ENCODE peak calls at places on chromosomes 16 and 17, in ten cellular contexts. F is osteocyte; Q is B cell; D is LHCN-M2; E is psoas muscle; O is tibial nerve; R is activated T-cell treated with anti-CD3 and anti-CD28 coated beads, Interleukin-2, amount 50 U/mL, for 72 hours; X is NCI-H1417; Y is fibroblast of the aortic adventitia; W is substantia nigra. T is an unnamed sample.

GRCh38 chr17:28551421-28552186 is 820 bp downstream of the UNC119 start:
- DNase-seq in D (peak), Q (peak), F (no peak), E (no peak), R (no peak), O (no peak), X (no peak), W (no peak), Y (peak), T (no peak)

GRCh38 chr17:47823519-47823918 is 1.9 kb upstream of the OSBPL7 start:
- DNase-seq in F (no peak), W (no peak), R (no peak), D (no peak), X (no peak), Q (no peak), O (no peak), E (no peak), Y (no peak), T (no peak)

GRCh38 chr17:56393156-56393555 is 200.3 kb upstream of the NOG start:
- DNase-seq in Y (no peak), O (no peak), Q (no peak), R (no peak), W (no peak), X (no peak), D (no peak), E (no peak), F (no peak), T (no peak)

GRCh38 chr16:14015461-14015860 is 55.7 kb upstream of the MRTFB start:
- DNase-seq in Y (no peak), W (no peak), F (no peak), O (no peak), X (no peak), D (no peak), Q (no peak), E (no peak), R (no peak), T (no peak)

GRCh38 chr16:9050102-9050830 is 41.2 kb upstream of the HAPSTR1 start:
- DNase-seq in O (no peak), E (no peak), X (no peak), Q (peak), R (peak), D (no peak), Y (no peak), F (no peak), W (no peak), T (no peak)

GRCh38 chr16:47461598-47462266 is 601 bp downstream of the PHKB start:
- DNase-seq in Y (peak), F (no peak), E (no peak), W (no peak), Q (peak), R (peak), D (peak), O (peak), X (no peak), T (no peak)

GRCh38 chr16:58755989-58756649 is 22.0 kb upstream of the GOT2 start:
- DNase-seq in O (peak), F (no peak), X (peak), R (peak), W (peak), D (peak), Q (peak), Y (peak), E (peak), T (peak)

GRCh38 chr17:14297161-14297851 is 3.6 kb upstream of the HS3ST3B1 start:
- DNase-seq in E (peak), R (peak), Q (peak), Y (peak), X (peak), D (peak), F (peak), O (no peak), W (no peak), T (no peak)

GRCh38 chr16:20905576-20905975 is 5.0 kb downstream of the LYRM1 start:
- DNase-seq in E (no peak), Q (no peak), O (no peak), Y (peak), F (no peak), R (no peak), D (no peak), X (no peak), W (no peak), T (no peak)

GRCh38 chr16:12321363-12321762 is 344.8 kb downstream of the SNX29 start:
- DNase-seq in F (no peak), D (no peak), X (peak), R (no peak), O (no peak), Y (no peak), Q (peak), E (no peak), W (no peak), T (no peak)

GRCh38 chr16:86511317-86512161 is 1.2 kb downstream of the FOXF1 start:
- DNase-seq in O (no peak), D (no peak), W (no peak), F (no peak), R (no peak), Q (no peak), E (no peak), X (no peak), Y (no peak), T (no peak)

GRCh38 chr16:84383106-84383505 is 14.8 kb downstream of the ATP2C2 start:
- DNase-seq in Q (no peak), D (no peak), F (no peak), Y (no peak), X (no peak), W (no peak), O (no peak), E (no peak), R (no peak), T (peak)

GRCh38 chr17:82110298-82110697 is 12.3 kb upstream of the FASN start:
- DNase-seq in E (no peak), Y (no peak), Q (no peak), X (no peak), R (peak), O (no peak), F (no peak), W (no peak), D (no peak), T (no peak)

GRCh38 chr16:12516621-12517309 is 286.9 kb downstream of the CPPED1 start:
- DNase-seq in R (no peak), X (peak), W (no peak), E (no peak), D (no peak), Y (no peak), Q (no peak), O (no peak), F (no peak), T (no peak)

GRCh38 chr17:29579866-29580771 is 9.3 kb downstream of the GIT1 start:
- DNase-seq in O (peak), F (peak), D (peak), W (peak), E (peak), X (peak), Q (peak), Y (peak), R (peak), T (peak)

GRCh38 chr17:51890710-51891109 is 267.8 kb downstream of the CA10 start:
- DNase-seq in Y (no peak), E (no peak), F (no peak), Q (no peak), O (no peak), W (no peak), R (no peak), D (no peak), X (no peak), T (no peak)

GRCh38 chr17:9887521-9887920 is 17.6 kb downstream of the RCVRN start:
- DNase-seq in X (no peak), Y (no peak), F (no peak), E (no peak), D (no peak), W (no peak), Q (no peak), R (no peak), O (no peak), T (no peak)

GRCh38 chr17:19299866-19300265 is 62.7 kb downstream of the B9D1 start:
- DNase-seq in X (no peak), W (no peak), R (no peak), E (no peak), D (no peak), F (no peak), Y (no peak), O (no peak), Q (no peak), T (no peak)

GRCh38 chr16:85984947-85985451 is 86.0 kb downstream of the IRF8 start:
- DNase-seq in E (no peak), O (no peak), D (no peak), F (no peak), R (no peak), W (no peak), Y (no peak), Q (peak), X (no peak), T (no peak)

GRCh38 chr16:30526823-30527634 is 663 bp upstream of the ZNF768 start:
- DNase-seq in O (peak), Y (peak), F (peak), E (peak), Q (peak), X (peak), W (peak), D (peak), R (peak), T (peak)

GRCh38 chr17:42289863-42290165 is 1.5 kb downstream of the STAT5A start:
- DNase-seq in R (peak), E (no peak), W (no peak), X (no peak), Q (no peak), D (no peak), Y (no peak), F (no peak), O (no peak), T (no peak)

GRCh38 chr17:79603771-79604170 is 7.1 kb downstream of the RBFOX3 start:
- DNase-seq in E (no peak), D (no peak), O (no peak), W (no peak), Y (no peak), Q (no peak), F (no peak), X (peak), R (no peak), T (no peak)

GRCh38 chr17:45287526-45288264 is 25.8 kb upstream of the SPATA32 start:
- DNase-seq in X (peak), Q (no peak), D (peak), Y (no peak), R (no peak), W (no peak), O (no peak), F (no peak), E (no peak), T (no peak)

GRCh38 chr17:41464682-41465081 is 2.5 kb downstream of the KRT32 start:
- DNase-seq in O (peak), D (peak), W (no peak), R (no peak), Q (no peak), Y (peak), E (peak), X (no peak), F (no peak), T (no peak)

GRCh38 chr17:62628845-62629555 is 1.5 kb downstream of the MRC2 start:
- DNase-seq in Q (no peak), O (no peak), F (peak), W (no peak), E (peak), X (no peak), Y (peak), D (peak), R (no peak), T (no peak)

GRCh38 chr16:22427556-22427955 is 53.1 kb upstream of the CDR2 start:
- DNase-seq in F (no peak), Y (no peak), Q (no peak), R (no peak), X (no peak), W (no peak), O (no peak), E (no peak), D (no peak), T (no peak)

GRCh38 chr16:17830651-17831050 is 359.9 kb upstream of the XYLT1 start:
- DNase-seq in Y (peak), F (no peak), R (no peak), X (no peak), Q (no peak), W (no peak), O (no peak), D (no peak), E (no peak), T (no peak)